ENCODE peak calls at places on chromosomes 7 and 10, in six cellular contexts. C is left lung; F is K562; S is left ventricle myocardium superior; Q is activated T-cell treated with anti-CD3 and anti-CD28 coated beads, Interleukin-2, amount 50 U/mL, for 4 hours; A is PC-3. V is an unnamed sample.

GRCh38 chr7:85924062-85924461 is 719.6 kb upstream of the GRM3 start:
- ATAC-seq in C (no peak), F (no peak), S (no peak), Q (no peak), A (peak), V (no peak)

GRCh38 chr10:117074621-117075020 is 63.4 kb downstream of the VAX1 start:
- ATAC-seq in C (peak), F (peak), S (no peak), Q (no peak), A (peak), V (peak)

GRCh38 chr7:80175744-80176143 is 41.1 kb downstream of the GNAI1 start:
- ATAC-seq in C (no peak), F (no peak), S (no peak), Q (peak), A (no peak), V (no peak)

GRCh38 chr10:124132306-124132705 is 38.9 kb upstream of the CHST15 start:
- ATAC-seq in C (no peak), F (no peak), S (no peak), Q (no peak), A (no peak), V (no peak)

GRCh38 chr7:24742764-24743163 is 14.5 kb downstream of the GSDME start:
- ATAC-seq in C (no peak), F (no peak), S (no peak), Q (no peak), A (no peak), V (no peak)

GRCh38 chr7:35519971-35520809 is 174.7 kb downstream of the HERPUD2 start:
- ATAC-seq in C (peak), F (peak), S (peak), Q (peak), A (peak), V (peak)

GRCh38 chr7:141190467-141190866 is 116.6 kb downstream of the TMEM178B start:
- ATAC-seq in C (no peak), F (no peak), S (no peak), Q (no peak), A (no peak), V (no peak)

GRCh38 chr7:148590533-148590932 is at the start of gene C7orf33:
- ATAC-seq in C (no peak), F (no peak), S (no peak), Q (no peak), A (no peak), V (no peak)

GRCh38 chr7:4267326-4268039 is 414.6 kb upstream of the FOXK1 start:
- ATAC-seq in C (no peak), F (no peak), S (no peak), Q (no peak), A (no peak), V (no peak)

GRCh38 chr10:37654466-37654865 is 202.9 kb downstream of the ZNF248 start:
- ATAC-seq in C (no peak), F (no peak), S (no peak), Q (no peak), A (peak), V (no peak)

GRCh38 chr10:58919927-58920654 is 256.4 kb upstream of the PHYHIPL start:
- ATAC-seq in C (peak), F (no peak), S (peak), Q (no peak), A (peak), V (peak)

GRCh38 chr7:101231644-101232043 is 6.0 kb downstream of the CLDN15 start:
- ATAC-seq in C (peak), F (no peak), S (no peak), Q (no peak), A (peak), V (no peak)

GRCh38 chr7:77498659-77499379 is 38.3 kb upstream of the PTPN12 start:
- ATAC-seq in C (no peak), F (peak), S (no peak), Q (no peak), A (peak), V (no peak)

GRCh38 chr10:77556990-77557601 is 80.5 kb downstream of the KCNMA1 start:
- ATAC-seq in C (no peak), F (no peak), S (no peak), Q (no peak), A (peak), V (no peak)

GRCh38 chr7:146242661-146243060 is 126.1 kb downstream of the CNTNAP2 start:
- ATAC-seq in C (no peak), F (no peak), S (no peak), Q (no peak), A (no peak), V (no peak)

GRCh38 chr10:133213641-133214467 is 16.2 kb upstream of the UTF1 start:
- ATAC-seq in C (no peak), F (no peak), S (no peak), Q (no peak), A (no peak), V (no peak)

GRCh38 chr10:50312464-50313437 is 61.4 kb upstream of the ASAH2 start:
- ATAC-seq in C (no peak), F (peak), S (no peak), Q (no peak), A (peak), V (peak)

GRCh38 chr10:3829193-3830050 is 44.4 kb upstream of the KLF6 start:
- ATAC-seq in C (no peak), F (peak), S (no peak), Q (peak), A (peak), V (no peak)

GRCh38 chr7:90897961-90898469 is 301.9 kb downstream of the CDK14 start:
- ATAC-seq in C (no peak), F (no peak), S (peak), Q (no peak), A (no peak), V (no peak)

GRCh38 chr10:52818019-52818418 is 45.4 kb upstream of the MBL2 start:
- ATAC-seq in C (peak), F (no peak), S (peak), Q (no peak), A (peak), V (peak)

GRCh38 chr10:82071231-82071630 is 196.2 kb downstream of the NRG3 start:
- ATAC-seq in C (no peak), F (no peak), S (no peak), Q (no peak), A (no peak), V (no peak)

GRCh38 chr7:3955751-3956696 is 655.0 kb downstream of the SDK1 start:
- ATAC-seq in C (peak), F (no peak), S (no peak), Q (peak), A (peak), V (peak)

GRCh38 chr7:155237297-155237696 is 60.4 kb upstream of the INSIG1 start:
- ATAC-seq in C (no peak), F (no peak), S (no peak), Q (no peak), A (peak), V (no peak)

GRCh38 chr7:47239927-47240570 is 341.9 kb downstream of the TNS3 start:
- ATAC-seq in C (peak), F (no peak), S (peak), Q (no peak), A (no peak), V (no peak)

GRCh38 chr10:21904930-21905329 is 98.6 kb downstream of the DNAJC1 start:
- ATAC-seq in C (no peak), F (no peak), S (no peak), Q (no peak), A (no peak), V (no peak)

GRCh38 chr7:95454438-95454837 is 19.6 kb upstream of the PON2 start:
- ATAC-seq in C (no peak), F (no peak), S (no peak), Q (no peak), A (no peak), V (no peak)

GRCh38 chr10:99720387-99720786 is 11.5 kb downstream of the COX15 start:
- ATAC-seq in C (no peak), F (no peak), S (no peak), Q (no peak), A (no peak), V (no peak)

GRCh38 chr10:102408081-102408727 is 10.4 kb downstream of the PSD start:
- ATAC-seq in C (no peak), F (no peak), S (no peak), Q (no peak), A (no peak), V (no peak)

GRCh38 chr7:7414776-7415603 is 120.7 kb downstream of the COL28A1 start:
- ATAC-seq in C (no peak), F (no peak), S (no peak), Q (no peak), A (no peak), V (no peak)

GRCh38 chr10:88236121-88236743 is 346.9 kb downstream of the RNLS start:
- ATAC-seq in C (peak), F (no peak), S (no peak), Q (no peak), A (no peak), V (peak)

GRCh38 chr7:83426325-83426724 is 222.6 kb downstream of the SEMA3E start:
- ATAC-seq in C (no peak), F (no peak), S (no peak), Q (no peak), A (no peak), V (no peak)

GRCh38 chr10:12839349-12839927 is 162.1 kb downstream of the CCDC3 start:
- ATAC-seq in C (no peak), F (no peak), S (no peak), Q (no peak), A (no peak), V (no peak)

GRCh38 chr7:150902078-150903033 is 50.0 kb downstream of the AOC1 start:
- ATAC-seq in C (no peak), F (peak), S (peak), Q (no peak), A (no peak), V (no peak)

GRCh38 chr7:92528958-92529264 is 316 bp downstream of the RBM48 start:
- ATAC-seq in C (no peak), F (no peak), S (no peak), Q (no peak), A (no peak), V (no peak)

GRCh38 chr10:57341294-57341693 is 926.4 kb downstream of the IPMK start:
- ATAC-seq in C (no peak), F (no peak), S (no peak), Q (no peak), A (no peak), V (no peak)